ENCODE peak calls at places on chromosomes 4 and X, in six cellular contexts. Z is Daoy; T is stimulated activated CD8-positive, alpha-beta memory T cell treated with anti-CD3 and anti-CD28 coated beads, Interleukin-4, amount 100 ng/mL, for 1 hour; M is hypothalamus; W is natural killer cell treated with Interleukin-12 subunit alpha and Interleukin-12 subunit beta and Interleukin-15 and Interleukin-18, amount 100 ng/mL, for 72 hours; F is left colon. P is an unnamed sample.
A peak's percentile ranks its signal among the peaks of the same experiment; 100 is the strongest.

GRCh38 chr4:140363558-140363957 is 9.9 kb upstream of the SCOC start:
- DNase-seq in F (no peak), M (no peak), Z (no peak), T (no peak), W (no peak), P (no peak)

GRCh38 chr4:113645771-113646455 is 115.6 kb downstream of the CAMK2D start:
- DNase-seq in W (no peak), T (no peak), M (no peak), Z (peak; percentile 70), F (peak; percentile 43), P (peak; percentile 46)

GRCh38 chrX:47166126-47166525 is 21.1 kb downstream of the RBM10 start:
- DNase-seq in F (no peak), W (no peak), Z (no peak), M (no peak), T (no peak), P (no peak)

GRCh38 chr4:110639207-110640092 is 16.6 kb upstream of the PITX2 start:
- DNase-seq in F (no peak), T (no peak), M (no peak), Z (no peak), W (no peak), P (no peak)

GRCh38 chr4:24382381-24382780 is 202.0 kb downstream of the DHX15 start:
- DNase-seq in Z (peak; percentile 46), F (no peak), W (no peak), M (no peak), T (no peak), P (no peak)

GRCh38 chr4:172009461-172009860 is 196.3 kb downstream of the GALNTL6 start:
- DNase-seq in Z (no peak), M (no peak), T (no peak), F (no peak), W (no peak), P (no peak)

GRCh38 chr4:105875233-105875632 is 20.0 kb upstream of the NPNT start:
- DNase-seq in M (no peak), Z (no peak), W (no peak), F (no peak), T (no peak), P (no peak)

GRCh38 chrX:119512145-119512800 is 44.0 kb downstream of the SLC25A5 start:
- DNase-seq in M (peak; percentile 2), F (peak; percentile 65), T (no peak), W (no peak), Z (peak; percentile 67), P (peak; percentile 66)

P was measured in lung.